ENCODE peak calls at places on chromosomes 16 and 17, in ten cellular contexts. T, L, F, K, U, W, C, Z, Y and B are unnamed samples.

GRCh38 chr17:50459081-50459676 is 9.5 kb downstream of the CHAD start:
- DNase-seq in Y (no peak), T (no peak), U (no peak), C (peak), K (no peak), F (no peak), W (no peak), L (no peak), Z (no peak), B (no peak)

GRCh38 chr17:75901727-75902126 is 3.0 kb downstream of the MRPL38 start:
- DNase-seq in T (no peak), U (no peak), F (no peak), W (no peak), Y (no peak), K (no peak), L (no peak), Z (no peak), C (no peak), B (no peak)

GRCh38 chr17:77407321-77408277 is 266.8 kb downstream of the SEC14L1 start:
- DNase-seq in F (no peak), C (no peak), T (no peak), K (no peak), Z (no peak), W (no peak), Y (no peak), L (no peak), U (no peak), B (no peak)

GRCh38 chr16:29818082-29818481 is 2.1 kb downstream of the PAGR1 start:
- DNase-seq in Z (no peak), F (no peak), L (no peak), Y (no peak), U (no peak), C (no peak), K (no peak), T (no peak), W (no peak), B (no peak)

GRCh38 chr16:72850863-72851262 is 197.1 kb downstream of the ZFHX3 start:
- DNase-seq in Y (no peak), U (no peak), L (no peak), C (no peak), T (no peak), W (no peak), F (no peak), Z (no peak), K (no peak), B (no peak)

GRCh38 chr17:8420041-8420934 is 15.4 kb upstream of the NDEL1 start:
- DNase-seq in T (no peak), Y (no peak), C (peak), U (no peak), Z (no peak), F (no peak), W (no peak), L (peak), K (no peak), B (no peak)

GRCh38 chr17:1882836-1883235 is 53.0 kb downstream of the RPA1 start:
- DNase-seq in W (peak), T (no peak), Y (peak), F (no peak), K (no peak), L (peak), Z (no peak), U (peak), C (peak), B (no peak)

GRCh38 chr16:67052399-67052798 is 23.4 kb downstream of the CBFB start:
- DNase-seq in W (no peak), L (no peak), Y (no peak), K (no peak), F (no peak), Z (no peak), T (no peak), U (no peak), C (no peak), B (no peak)

GRCh38 chr17:49646391-49647255 is 31.3 kb downstream of the SPOP start:
- DNase-seq in Y (no peak), F (no peak), K (peak), L (no peak), W (no peak), C (no peak), Z (peak), U (no peak), T (no peak), B (no peak)

GRCh38 chr16:73878616-73879015 is 418.0 kb upstream of the PSMD7 start:
- DNase-seq in W (peak), L (peak), T (no peak), C (no peak), Z (peak), K (no peak), F (no peak), Y (peak), U (peak), B (peak)

GRCh38 chr17:37234106-37234505 is 141.7 kb upstream of the C17orf78 start:
- DNase-seq in C (no peak), Y (no peak), K (no peak), U (no peak), Z (no peak), L (no peak), W (no peak), T (no peak), F (no peak), B (no peak)

GRCh38 chr16:80144191-80144590 is 396.6 kb upstream of the DYNLRB2 start:
- DNase-seq in T (no peak), F (no peak), U (no peak), Z (no peak), C (no peak), Y (no peak), W (no peak), L (no peak), K (no peak), B (no peak)

GRCh38 chr17:46976626-46977270 is 2.3 kb downstream of the RPRML start:
- DNase-seq in C (no peak), K (no peak), Z (no peak), U (peak), Y (no peak), L (no peak), W (no peak), F (no peak), T (no peak), B (no peak)

GRCh38 chr17:66412857-66413563 is 110.6 kb downstream of the PRKCA start:
- DNase-seq in U (no peak), K (no peak), C (no peak), F (no peak), Y (no peak), T (no peak), L (no peak), W (no peak), Z (no peak), B (no peak)

GRCh38 chr17:10226930-10227695 is 28.7 kb upstream of the GAS7 start:
- DNase-seq in C (peak), K (no peak), Z (peak), T (no peak), F (no peak), Y (peak), U (peak), L (peak), W (no peak), B (no peak)

GRCh38 chr16:55566432-55567175 is at the start of gene CAPNS2:
- DNase-seq in K (no peak), L (no peak), U (no peak), C (no peak), F (no peak), T (no peak), Y (no peak), W (no peak), Z (no peak), B (no peak)

GRCh38 chr17:80800775-80801391 is 190.8 kb upstream of the CHMP6 start:
- DNase-seq in T (no peak), C (no peak), Y (no peak), F (peak), K (no peak), L (peak), W (peak), U (no peak), Z (no peak), B (no peak)

GRCh38 chr17:50192116-50192872 is 9.1 kb downstream of the COL1A1 start:
- DNase-seq in C (no peak), F (peak), Y (no peak), T (no peak), W (no peak), L (no peak), U (no peak), K (no peak), Z (no peak), B (no peak)

GRCh38 chr17:11853321-11854151 is 143.7 kb downstream of the ZNF18 start:
- DNase-seq in W (no peak), T (no peak), Z (no peak), U (no peak), L (peak), C (no peak), F (peak), K (no peak), Y (no peak), B (no peak)

GRCh38 chr16:15572329-15573001 is 70.5 kb downstream of the MARF1 start:
- DNase-seq in Y (no peak), L (peak), Z (no peak), W (no peak), K (no peak), U (no peak), C (no peak), T (no peak), F (no peak), B (no peak)

GRCh38 chr16:10114411-10114810 is 67.8 kb downstream of the GRIN2A start:
- DNase-seq in U (no peak), K (no peak), W (no peak), Z (no peak), L (peak), T (no peak), F (peak), C (no peak), Y (no peak), B (no peak)

GRCh38 chr16:73166394-73166971 is 118.6 kb upstream of the ZFHX3 start:
- DNase-seq in L (peak), F (no peak), K (no peak), C (no peak), U (peak), Z (no peak), T (no peak), W (no peak), Y (no peak), B (peak)

GRCh38 chr16:85430523-85431381 is 182.4 kb upstream of the GSE1 start:
- DNase-seq in W (no peak), T (no peak), K (no peak), F (peak), U (no peak), L (no peak), C (no peak), Z (no peak), Y (peak), B (no peak)

GRCh38 chr17:79664925-79665738 is 54.3 kb upstream of the RBFOX3 start:
- DNase-seq in Y (peak), U (peak), T (no peak), K (no peak), L (peak), F (peak), C (peak), Z (no peak), W (no peak), B (no peak)